ENCODE peak calls at places on chromosome 6, in seven cellular contexts. Y is AG04450; G is stimulated activated effector memory CD8-positive, alpha-beta T cell treated with anti-CD3 and anti-CD28 coated beads, Interleukin-12 subunit alpha, Interleukin-12 subunit beta, amount 100 ng/mL, for 72 hours; H is mesothelial cell of epicardium; Z is stimulated activated CD4-positive, alpha-beta T cell treated with anti-CD3 and anti-CD28 coated beads, Interleukin-1b, Interleukin-23, amount 100 ng/mL, for 24 hours; K is NCI-H82; B is endothelial cell. D is an unnamed sample.
A peak's percentile ranks its signal among the peaks of the same experiment; 100 is the strongest.

GRCh38 chr6:125215252-125215819 is 61.8 kb downstream of the TPD52L1 start:
- DNase-seq in Y (no peak), G (no peak), H (no peak), Z (no peak), K (no peak), B (no peak), D (no peak)

GRCh38 chr6:152471459-152472070 is 165.6 kb downstream of the SYNE1 start:
- DNase-seq in Y (no peak), G (no peak), H (no peak), Z (no peak), K (peak; percentile 18), B (no peak), D (no peak)

GRCh38 chr6:145028144-145028818 is 707.0 kb downstream of the EPM2A start:
- DNase-seq in Y (no peak), G (no peak), H (no peak), Z (no peak), K (peak; percentile 65), B (peak; percentile 14), D (no peak)

GRCh38 chr6:90896165-90896549 is 309.3 kb upstream of the MAP3K7 start:
- DNase-seq in Y (no peak), G (no peak), H (no peak), Z (no peak), K (peak; percentile 21), B (no peak), D (no peak)

GRCh38 chr6:30480536-30481156 is 8.7 kb upstream of the HLA-E start:
- DNase-seq in Y (no peak), G (no peak), H (no peak), Z (no peak), K (no peak), B (no peak), D (no peak)

GRCh38 chr6:35034411-35035171 is 106.5 kb downstream of the TCP11 start:
- DNase-seq in Y (no peak), G (no peak), H (no peak), Z (no peak), K (no peak), B (no peak), D (no peak)

GRCh38 chr6:62819640-62820039 is 391.6 kb upstream of the FKBP1C start:
- DNase-seq in Y (no peak), G (no peak), H (no peak), Z (no peak), K (no peak), B (no peak), D (no peak)

GRCh38 chr6:14975124-14975815 is 270.6 kb upstream of the JARID2 start:
- DNase-seq in Y (no peak), G (no peak), H (no peak), Z (no peak), K (no peak), B (no peak), D (no peak)

GRCh38 chr6:157665172-157665571 is 157.9 kb upstream of the SNX9 start:
- DNase-seq in Y (no peak), G (no peak), H (no peak), Z (no peak), K (no peak), B (no peak), D (no peak)

GRCh38 chr6:69584536-69584912 is 212.3 kb downstream of the LMBRD1 start:
- DNase-seq in Y (no peak), G (no peak), H (no peak), Z (no peak), K (no peak), B (no peak), D (no peak)

GRCh38 chr6:56491606-56492328 is 150.9 kb downstream of the DST start:
- DNase-seq in Y (no peak), G (no peak), H (no peak), Z (no peak), K (no peak), B (no peak), D (no peak)

GRCh38 chr6:30876039-30876730 is 8.1 kb upstream of the DDR1 start:
- DNase-seq in Y (no peak), G (no peak), H (no peak), Z (no peak), K (no peak), B (no peak), D (no peak)

GRCh38 chr6:5638666-5639065 is 368.1 kb downstream of the NRN1 start:
- DNase-seq in Y (no peak), G (no peak), H (no peak), Z (no peak), K (no peak), B (no peak), D (no peak)

GRCh38 chr6:40695114-40695513 is 108.0 kb upstream of the LRFN2 start:
- DNase-seq in Y (no peak), G (no peak), H (no peak), Z (no peak), K (no peak), B (peak; percentile 21), D (no peak)

GRCh38 chr6:73528897-73529296 is 8.1 kb upstream of the EEF1A1 start:
- DNase-seq in Y (no peak), G (no peak), H (no peak), Z (no peak), K (no peak), B (no peak), D (no peak)

GRCh38 chr6:157800420-157801237 is 22.4 kb upstream of the SNX9 start:
- DNase-seq in Y (peak; percentile 41), G (no peak), H (no peak), Z (peak; percentile 32), K (no peak), B (no peak), D (no peak)

GRCh38 chr6:17768388-17768787 is 61.7 kb upstream of the NUP153 start:
- DNase-seq in Y (no peak), G (no peak), H (no peak), Z (no peak), K (no peak), B (no peak), D (no peak)

GRCh38 chr6:27297857-27298730 is 14.0 kb downstream of the POM121L2 start:
- DNase-seq in Y (no peak), G (no peak), H (no peak), Z (no peak), K (peak; percentile 71), B (peak; percentile 66), D (peak; percentile 28)

GRCh38 chr6:90469906-90470305 is 117.0 kb downstream of the MAP3K7 start:
- DNase-seq in Y (no peak), G (no peak), H (no peak), Z (no peak), K (no peak), B (no peak), D (no peak)

GRCh38 chr6:124887872-124888580 is 74.2 kb upstream of the RNF217 start:
- DNase-seq in Y (no peak), G (no peak), H (no peak), Z (no peak), K (no peak), B (no peak), D (no peak)

GRCh38 chr6:3333263-3333662 is 74.5 kb downstream of the PSMG4 start:
- DNase-seq in Y (no peak), G (no peak), H (no peak), Z (no peak), K (peak; percentile 81), B (no peak), D (no peak)